ENCODE peak calls at places on chromosome 5, in six cellular contexts. One of them, this sample, is unnamed.

GRCh38 chr5:158751961-158752655 is 347.6 kb downstream of the EBF1 start:
- DNase-seq in GM23248: peak; percentile 15
- DNase-seq in MM.1S: no peak
- DNase-seq in OCI-LY7: peak; percentile 91
- DNase-seq in hepatocyte: no peak
- DNase-seq in SK-N-SH: no peak
- DNase-seq in this sample: no peak

GRCh38 chr5:163434410-163434866 is 3.0 kb upstream of the CCNG1 start:
- DNase-seq in GM23248: no peak
- DNase-seq in MM.1S: no peak
- DNase-seq in OCI-LY7: no peak
- DNase-seq in hepatocyte: peak; percentile 64
- DNase-seq in SK-N-SH: no peak
- DNase-seq in this sample: no peak

GRCh38 chr5:10913846-10914245 is 152.8 kb upstream of the DAP start:
- DNase-seq in GM23248: peak; percentile 87
- DNase-seq in MM.1S: no peak
- DNase-seq in OCI-LY7: no peak
- DNase-seq in hepatocyte: peak; percentile 74
- DNase-seq in SK-N-SH: no peak
- DNase-seq in this sample: no peak

GRCh38 chr5:119458911-119459632 is 6.8 kb downstream of the HSD17B4 start:
- DNase-seq in GM23248: no peak
- DNase-seq in MM.1S: no peak
- DNase-seq in OCI-LY7: peak; percentile 30
- DNase-seq in hepatocyte: no peak
- DNase-seq in SK-N-SH: no peak
- DNase-seq in this sample: no peak

GRCh38 chr5:140344683-140345423 is 1.6 kb downstream of the HBEGF start:
- DNase-seq in GM23248: peak; percentile 60
- DNase-seq in MM.1S: no peak
- DNase-seq in OCI-LY7: peak; percentile 40
- DNase-seq in hepatocyte: peak; percentile 56
- DNase-seq in SK-N-SH: no peak
- DNase-seq in this sample: no peak

GRCh38 chr5:20570486-20570885 is 582.5 kb upstream of the CDH18 start:
- DNase-seq in GM23248: no peak
- DNase-seq in MM.1S: no peak
- DNase-seq in OCI-LY7: no peak
- DNase-seq in hepatocyte: no peak
- DNase-seq in SK-N-SH: no peak
- DNase-seq in this sample: no peak

GRCh38 chr5:177382423-177383029 is 1.7 kb upstream of the SLC34A1 start:
- DNase-seq in GM23248: peak; percentile 42
- DNase-seq in MM.1S: peak; percentile 30
- DNase-seq in OCI-LY7: peak; percentile 54
- DNase-seq in hepatocyte: peak; percentile 40
- DNase-seq in SK-N-SH: peak; percentile 56
- DNase-seq in this sample: peak; percentile 59

GRCh38 chr5:14864181-14864812 is 7.3 kb downstream of the ANKH start:
- DNase-seq in GM23248: no peak
- DNase-seq in MM.1S: no peak
- DNase-seq in OCI-LY7: no peak
- DNase-seq in hepatocyte: no peak
- DNase-seq in SK-N-SH: no peak
- DNase-seq in this sample: no peak

GRCh38 chr5:138918680-138919079 is 43.5 kb upstream of the LRRTM2 start:
- DNase-seq in GM23248: no peak
- DNase-seq in MM.1S: peak; percentile 13
- DNase-seq in OCI-LY7: no peak
- DNase-seq in hepatocyte: no peak
- DNase-seq in SK-N-SH: no peak
- DNase-seq in this sample: no peak

GRCh38 chr5:143871672-143872071 is 59.7 kb downstream of the HMHB1 start:
- DNase-seq in GM23248: no peak
- DNase-seq in MM.1S: no peak
- DNase-seq in OCI-LY7: no peak
- DNase-seq in hepatocyte: no peak
- DNase-seq in SK-N-SH: no peak
- DNase-seq in this sample: no peak

GRCh38 chr5:11390369-11390768 is 513.9 kb downstream of the CTNND2 start:
- DNase-seq in GM23248: peak; percentile 6
- DNase-seq in MM.1S: no peak
- DNase-seq in OCI-LY7: no peak
- DNase-seq in hepatocyte: no peak
- DNase-seq in SK-N-SH: no peak
- DNase-seq in this sample: no peak

GRCh38 chr5:112691341-112691685 is 46.4 kb upstream of the APC start:
- DNase-seq in GM23248: peak; percentile 27
- DNase-seq in MM.1S: no peak
- DNase-seq in OCI-LY7: no peak
- DNase-seq in hepatocyte: no peak
- DNase-seq in SK-N-SH: no peak
- DNase-seq in this sample: no peak

GRCh38 chr5:59275537-59276276 is 617.8 kb downstream of the PDE4D start:
- DNase-seq in GM23248: peak; percentile 63
- DNase-seq in MM.1S: no peak
- DNase-seq in OCI-LY7: no peak
- DNase-seq in hepatocyte: peak; percentile 68
- DNase-seq in SK-N-SH: no peak
- DNase-seq in this sample: peak; percentile 83

GRCh38 chr5:5327126-5327525 is 95.4 kb upstream of the ICE1 start:
- DNase-seq in GM23248: no peak
- DNase-seq in MM.1S: no peak
- DNase-seq in OCI-LY7: no peak
- DNase-seq in hepatocyte: no peak
- DNase-seq in SK-N-SH: no peak
- DNase-seq in this sample: no peak

GRCh38 chr5:145483211-145483610 is 351.9 kb downstream of the PRELID2 start:
- DNase-seq in GM23248: peak; percentile 60
- DNase-seq in MM.1S: no peak
- DNase-seq in OCI-LY7: no peak
- DNase-seq in hepatocyte: no peak
- DNase-seq in SK-N-SH: no peak
- DNase-seq in this sample: no peak

GRCh38 chr5:160287378-160288051 is 24.8 kb downstream of the CCNJL start:
- DNase-seq in GM23248: no peak
- DNase-seq in MM.1S: no peak
- DNase-seq in OCI-LY7: no peak
- DNase-seq in hepatocyte: peak; percentile 47
- DNase-seq in SK-N-SH: peak; percentile 85
- DNase-seq in this sample: peak; percentile 96

GRCh38 chr5:125829349-125829748 is 593.9 kb upstream of the GRAMD2B start:
- DNase-seq in GM23248: no peak
- DNase-seq in MM.1S: peak; percentile 77
- DNase-seq in OCI-LY7: peak; percentile 80
- DNase-seq in hepatocyte: no peak
- DNase-seq in SK-N-SH: no peak
- DNase-seq in this sample: no peak

GRCh38 chr5:172162348-172162747 is 25.7 kb downstream of the STK10 start:
- DNase-seq in GM23248: peak; percentile 34
- DNase-seq in MM.1S: no peak
- DNase-seq in OCI-LY7: no peak
- DNase-seq in hepatocyte: no peak
- DNase-seq in SK-N-SH: no peak
- DNase-seq in this sample: peak; percentile 21

GRCh38 chr5:176882566-176882900 is 16.6 kb downstream of the HK3 start:
- DNase-seq in GM23248: peak; percentile 44
- DNase-seq in MM.1S: no peak
- DNase-seq in OCI-LY7: no peak
- DNase-seq in hepatocyte: no peak
- DNase-seq in SK-N-SH: peak; percentile 14
- DNase-seq in this sample: no peak

GRCh38 chr5:159338143-159338542 is 7.9 kb upstream of the IL12B start:
- DNase-seq in GM23248: no peak
- DNase-seq in MM.1S: peak; percentile 61
- DNase-seq in OCI-LY7: no peak
- DNase-seq in hepatocyte: no peak
- DNase-seq in SK-N-SH: no peak
- DNase-seq in this sample: no peak

GRCh38 chr5:12522116-12522515 is 617.9 kb upstream of the CTNND2 start:
- DNase-seq in GM23248: no peak
- DNase-seq in MM.1S: no peak
- DNase-seq in OCI-LY7: no peak
- DNase-seq in hepatocyte: no peak
- DNase-seq in SK-N-SH: no peak
- DNase-seq in this sample: no peak

GRCh38 chr5:80234311-80234948 is 21.4 kb downstream of the SERINC5 start:
- DNase-seq in GM23248: no peak
- DNase-seq in MM.1S: no peak
- DNase-seq in OCI-LY7: no peak
- DNase-seq in hepatocyte: no peak
- DNase-seq in SK-N-SH: no peak
- DNase-seq in this sample: no peak

GRCh38 chr5:125865166-125865815 is 557.9 kb upstream of the GRAMD2B start:
- DNase-seq in GM23248: peak; percentile 43
- DNase-seq in MM.1S: no peak
- DNase-seq in OCI-LY7: no peak
- DNase-seq in hepatocyte: no peak
- DNase-seq in SK-N-SH: no peak
- DNase-seq in this sample: no peak

GRCh38 chr5:111454198-111454606 is 58.1 kb downstream of the STARD4 start:
- DNase-seq in GM23248: peak; percentile 60
- DNase-seq in MM.1S: no peak
- DNase-seq in OCI-LY7: no peak
- DNase-seq in hepatocyte: peak; percentile 18
- DNase-seq in SK-N-SH: peak; percentile 67
- DNase-seq in this sample: no peak

GRCh38 chr5:69079556-69079955 is 14.3 kb upstream of the SLC30A5 start:
- DNase-seq in GM23248: no peak
- DNase-seq in MM.1S: no peak
- DNase-seq in OCI-LY7: no peak
- DNase-seq in hepatocyte: no peak
- DNase-seq in SK-N-SH: no peak
- DNase-seq in this sample: no peak

GRCh38 chr5:131769337-131769736 is 27.5 kb downstream of the FNIP1 start:
- DNase-seq in GM23248: no peak
- DNase-seq in MM.1S: no peak
- DNase-seq in OCI-LY7: no peak
- DNase-seq in hepatocyte: no peak
- DNase-seq in SK-N-SH: no peak
- DNase-seq in this sample: no peak

GRCh38 chr5:131773805-131774204 is 23.0 kb downstream of the FNIP1 start:
- DNase-seq in GM23248: no peak
- DNase-seq in MM.1S: no peak
- DNase-seq in OCI-LY7: no peak
- DNase-seq in hepatocyte: no peak
- DNase-seq in SK-N-SH: no peak
- DNase-seq in this sample: no peak

GRCh38 chr5:131769961-131770360 is 26.9 kb downstream of the FNIP1 start:
- DNase-seq in GM23248: no peak
- DNase-seq in MM.1S: no peak
- DNase-seq in OCI-LY7: no peak
- DNase-seq in hepatocyte: no peak
- DNase-seq in SK-N-SH: no peak
- DNase-seq in this sample: no peak

GRCh38 chr5:131774652-131775367 is 22.0 kb downstream of the FNIP1 start:
- DNase-seq in GM23248: no peak
- DNase-seq in MM.1S: no peak
- DNase-seq in OCI-LY7: no peak
- DNase-seq in hepatocyte: no peak
- DNase-seq in SK-N-SH: no peak
- DNase-seq in this sample: no peak

GRCh38 chr5:131771692-131772091 is 25.1 kb downstream of the FNIP1 start:
- DNase-seq in GM23248: no peak
- DNase-seq in MM.1S: no peak
- DNase-seq in OCI-LY7: no peak
- DNase-seq in hepatocyte: no peak
- DNase-seq in SK-N-SH: no peak
- DNase-seq in this sample: no peak
- H3K4me1 ChIP-seq in GM23248: peaks cover 21% of the 10 kb centered on the region
- H3K4me1 ChIP-seq in MM.1S: peaks cover 9% of the 10 kb centered on the region
- H3K4me1 ChIP-seq in OCI-LY7: peaks cover 3% of the 10 kb centered on the region
- H3K4me1 ChIP-seq in hepatocyte: no peaks in the 10 kb centered on the region
- H3K4me1 ChIP-seq in SK-N-SH: peaks cover 2% of the 10 kb centered on the region
- H3K4me1 ChIP-seq in this sample: no peaks in the 10 kb centered on the region

GRCh38 chr5:78006449-78006848 is 230.3 kb upstream of the TBCA start:
- DNase-seq in GM23248: no peak
- DNase-seq in MM.1S: no peak
- DNase-seq in OCI-LY7: no peak
- DNase-seq in hepatocyte: no peak
- DNase-seq in SK-N-SH: no peak
- DNase-seq in this sample: no peak
- H3K27ac ChIP-seq in GM23248: no peak overlapping the region
- H3K27ac ChIP-seq in MM.1S: no peak overlapping the region
- H3K27ac ChIP-seq in OCI-LY7: no peak overlapping the region
- H3K27ac ChIP-seq in hepatocyte: no peak overlapping the region
- H3K27ac ChIP-seq in SK-N-SH: no peak overlapping the region
- H3K27ac ChIP-seq in this sample: no peak overlapping the region

GRCh38 chr5:141821430-141821925 is 56.7 kb downstream of the PCDH1 start:
- DNase-seq in GM23248: peak; percentile 94
- DNase-seq in MM.1S: no peak
- DNase-seq in OCI-LY7: no peak
- DNase-seq in hepatocyte: peak; percentile 72
- DNase-seq in SK-N-SH: peak; percentile 68
- DNase-seq in this sample: peak; percentile 61
- TF ChIP-seq EZH2phosphoT487 in GM23248: no peak
- TF ChIP-seq EZH2phosphoT487 in MM.1S: no peak
- TF ChIP-seq EZH2phosphoT487 in OCI-LY7: no peak
- TF ChIP-seq EZH2phosphoT487 in hepatocyte: no peak
- TF ChIP-seq EZH2phosphoT487 in SK-N-SH: no peak
- TF ChIP-seq EZH2phosphoT487 in this sample: no peak

GRCh38 chr5:107300928-107301327 is 369.8 kb downstream of the EFNA5 start:
- DNase-seq in GM23248: no peak
- DNase-seq in MM.1S: no peak
- DNase-seq in OCI-LY7: no peak
- DNase-seq in hepatocyte: no peak
- DNase-seq in SK-N-SH: no peak
- DNase-seq in this sample: no peak
- H3K4me1 ChIP-seq in GM23248: no peaks in the 10 kb centered on the region
- H3K4me1 ChIP-seq in MM.1S: no peaks in the 10 kb centered on the region
- H3K4me1 ChIP-seq in OCI-LY7: peaks cover 26% of the 10 kb centered on the region
- H3K4me1 ChIP-seq in hepatocyte: no peaks in the 10 kb centered on the region
- H3K4me1 ChIP-seq in SK-N-SH: no peaks in the 10 kb centered on the region
- H3K4me1 ChIP-seq in this sample: peaks cover 21% of the 10 kb centered on the region

GRCh38 chr5:84381501-84382362 is 2.9 kb downstream of the EDIL3 start:
- DNase-seq in GM23248: peak; percentile 3
- DNase-seq in MM.1S: no peak
- DNase-seq in OCI-LY7: no peak
- DNase-seq in hepatocyte: peak; percentile 11
- DNase-seq in SK-N-SH: no peak
- DNase-seq in this sample: no peak
- H3K27ac ChIP-seq in GM23248: no peak overlapping the region
- H3K27ac ChIP-seq in MM.1S: no peak overlapping the region
- H3K27ac ChIP-seq in OCI-LY7: no peak overlapping the region
- H3K27ac ChIP-seq in hepatocyte: peak overlapping the region; percentile 68
- H3K27ac ChIP-seq in SK-N-SH: peak overlapping the region; percentile 81
- H3K27ac ChIP-seq in this sample: no peak overlapping the region

DNA sequence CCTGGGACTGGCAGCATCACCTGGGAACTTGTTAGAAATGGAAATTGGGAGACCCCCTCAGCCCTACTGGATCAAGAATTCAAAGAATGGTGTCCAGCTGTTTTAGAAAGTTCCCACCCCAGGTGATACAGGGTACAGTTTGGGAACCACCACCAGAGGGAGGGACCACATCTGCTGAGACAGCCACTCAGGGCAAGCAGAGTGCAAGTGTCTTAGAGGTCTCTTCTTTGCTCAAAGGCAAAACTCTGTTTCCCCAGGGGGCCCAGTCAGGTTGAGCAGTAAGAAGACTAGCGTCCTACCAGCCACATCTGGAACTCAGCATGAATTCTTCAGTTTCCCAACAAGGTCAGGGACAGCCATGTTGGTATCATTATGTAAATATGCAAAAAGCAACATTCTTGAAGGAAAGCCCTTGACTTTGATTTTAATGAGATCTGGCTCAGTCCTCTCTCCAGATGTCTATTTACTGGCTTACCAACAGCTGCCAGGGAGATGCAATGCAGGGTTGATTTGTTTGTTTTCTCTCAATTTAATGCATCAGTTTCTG is 46.6 kb downstream of the TGFBI start:
- DNase-seq in GM23248: peak; percentile 27
- DNase-seq in MM.1S: no peak
- DNase-seq in OCI-LY7: peak; percentile 21
- DNase-seq in hepatocyte: no peak
- DNase-seq in SK-N-SH: no peak
- DNase-seq in this sample: no peak
- TF ChIP-seq EZH2phosphoT487 in GM23248: no peak
- TF ChIP-seq EZH2phosphoT487 in MM.1S: no peak
- TF ChIP-seq EZH2phosphoT487 in OCI-LY7: no peak
- TF ChIP-seq EZH2phosphoT487 in hepatocyte: no peak
- TF ChIP-seq EZH2phosphoT487 in SK-N-SH: no peak
- TF ChIP-seq EZH2phosphoT487 in this sample: no peak

This sample was measured in neural progenitor cell.